ENCODE peak calls at places on chromosomes 16 and 17, in five cellular contexts. Q, F, G, A and K are unnamed samples.

GRCh38 chr17:51819341-51819740 is 339.2 kb downstream of the CA10 start:
- DNase-seq in F (no peak), Q (no peak), G (no peak), A (no peak), K (no peak)

GRCh38 chr17:7883781-7884386 is 4.7 kb upstream of the CHD3 start:
- DNase-seq in Q (no peak), F (peak), A (peak), G (no peak), K (no peak)

GRCh38 chr16:48384305-48384981 is 770 bp downstream of the SIAH1 start:
- DNase-seq in F (no peak), Q (no peak), G (peak), A (peak), K (peak)

GRCh38 chr16:35146031-35146710 is 1686.8 kb downstream of the TP53TG3F start:
- DNase-seq in G (no peak), A (no peak), Q (no peak), F (peak), K (no peak)

GRCh38 chr17:32546031-32546444 is 59.2 kb downstream of the CDK5R1 start:
- DNase-seq in Q (peak), G (peak), A (no peak), F (no peak), K (peak)

GRCh38 chr17:82491196-82491530 is 28.4 kb upstream of the FOXK2 start:
- DNase-seq in Q (no peak), G (no peak), A (no peak), F (no peak), K (no peak)

GRCh38 chr16:4273858-4274291 is 1.1 kb upstream of the TFAP4 start:
- DNase-seq in A (peak), F (peak), Q (peak), G (peak), K (no peak)

GRCh38 chr17:55056530-55056929 is 88.0 kb downstream of the STXBP4 start:
- DNase-seq in G (no peak), A (peak), F (peak), Q (no peak), K (no peak)

GRCh38 chr17:82536220-82537201 is 17.0 kb downstream of the FOXK2 start:
- DNase-seq in A (no peak), Q (no peak), G (no peak), F (no peak), K (no peak)

GRCh38 chr17:13321932-13322701 is 279.6 kb downstream of the HS3ST3A1 start:
- DNase-seq in Q (no peak), G (no peak), F (no peak), A (no peak), K (no peak)

GRCh38 chr16:50653056-50653455 is 28.1 kb downstream of the SNX20 start:
- DNase-seq in F (no peak), G (no peak), Q (no peak), A (no peak), K (no peak)

GRCh38 chr16:11851301-11852091 is at the start of gene RSL1D1:
- DNase-seq in F (peak), A (peak), Q (peak), G (peak), K (peak)

GRCh38 chr16:82229800-82230619 is 60.0 kb upstream of the MPHOSPH6 start:
- DNase-seq in A (peak), G (peak), Q (peak), F (peak), K (no peak)

GRCh38 chr16:22813946-22814325 is at the start of gene HS3ST2:
- DNase-seq in A (no peak), Q (no peak), F (no peak), G (peak), K (no peak)

GRCh38 chr17:36503456-36504155 is 17.1 kb downstream of the ZNHIT3 start:
- DNase-seq in G (no peak), A (no peak), F (no peak), Q (no peak), K (no peak)

GRCh38 chr16:17397499-17397891 is 73.3 kb downstream of the XYLT1 start:
- DNase-seq in G (no peak), F (no peak), A (no peak), Q (peak), K (no peak)

GRCh38 chr17:76270127-76270592 is 5.0 kb downstream of the UBALD2 start:
- DNase-seq in G (no peak), Q (no peak), A (no peak), F (no peak), K (no peak)

GRCh38 chr16:12543700-12544476 is 259.8 kb downstream of the CPPED1 start:
- DNase-seq in A (no peak), Q (no peak), G (no peak), F (no peak), K (no peak)

GRCh38 chr16:54912720-54913119 is 17.9 kb upstream of the IRX5 start:
- DNase-seq in A (no peak), F (no peak), Q (no peak), G (no peak), K (no peak)

GRCh38 chr16:89924298-89924924 is 1.3 kb downstream of the TUBB3 start:
- DNase-seq in F (no peak), A (peak), G (no peak), Q (peak), K (peak)

GRCh38 chr17:77566151-77566550 is 392.4 kb upstream of the TNRC6C start:
- DNase-seq in F (no peak), Q (peak), A (no peak), G (no peak), K (no peak)

GRCh38 chr17:16129844-16130243 is 85.5 kb downstream of the NCOR1 start:
- DNase-seq in Q (no peak), G (no peak), F (no peak), A (no peak), K (no peak)

GRCh38 chr16:70302745-70303144 is 3.8 kb downstream of the DDX19B start:
- DNase-seq in Q (no peak), F (no peak), G (no peak), A (no peak), K (no peak)

GRCh38 chr16:73572135-73572534 is 524.2 kb upstream of the ZFHX3 start:
- DNase-seq in Q (no peak), F (no peak), G (no peak), A (peak), K (peak)

GRCh38 chr16:11386054-11386680 is 40.9 kb downstream of the RMI2 start:
- DNase-seq in A (no peak), F (no peak), Q (no peak), G (no peak), K (no peak)

GRCh38 chr17:42937712-42938596 is 26.3 kb downstream of the AARSD1 start:
- DNase-seq in F (no peak), G (peak), A (peak), Q (peak), K (no peak)

GRCh38 chr16:11547517-11547916 is 39.2 kb downstream of the LITAF start:
- DNase-seq in F (no peak), G (peak), Q (no peak), A (no peak), K (no peak)

GRCh38 chr16:53154513-53154912 is 99.7 kb downstream of the CHD9 start:
- DNase-seq in F (no peak), Q (no peak), G (no peak), A (no peak), K (no peak)

GRCh38 chr17:50904522-50905459 is 38.6 kb upstream of the TOB1 start:
- DNase-seq in Q (peak), G (peak), F (peak), A (peak), K (no peak)

GRCh38 chr16:16014329-16015224 is 65.2 kb downstream of the ABCC1 start:
- DNase-seq in G (no peak), A (peak), F (peak), Q (peak), K (no peak)

GRCh38 chr17:5097101-5097834 is 14.4 kb downstream of the ZNF232 start:
- DNase-seq in G (peak), F (no peak), A (peak), Q (no peak), K (no peak)

GRCh38 chr17:31690118-31690517 is 168.9 kb downstream of the COPRS start:
- DNase-seq in A (no peak), F (no peak), Q (no peak), G (no peak), K (no peak)

GRCh38 chr16:68282064-68282452 is 17.7 kb downstream of the SLC7A6 start:
- DNase-seq in G (no peak), F (no peak), Q (no peak), A (no peak), K (no peak)

GRCh38 chr17:40035162-40035559 is 19.0 kb downstream of the MED24 start:
- DNase-seq in Q (no peak), G (peak), A (no peak), F (no peak), K (peak)

GRCh38 chr17:52686140-52686539 is 527.6 kb upstream of the CA10 start:
- DNase-seq in G (no peak), A (no peak), F (no peak), Q (no peak), K (no peak)